ENCODE peak calls at places on chromosomes 3 and 15, in four cellular contexts. One of them, this sample, is unnamed.

GRCh38 chr3:43996379-43997301 is 245.0 kb upstream of the TOPAZ1 start:
- DNase-seq in gastrocnemius medialis: no peak
- DNase-seq in mammary epithelial cell: peak
- DNase-seq in foreskin fibroblast: peak
- DNase-seq in this sample: no peak

GRCh38 chr3:148500791-148501360 is 196.8 kb upstream of the AGTR1 start:
- DNase-seq in foreskin fibroblast: no peak
- DNase-seq in mammary epithelial cell: no peak
- DNase-seq in gastrocnemius medialis: no peak
- DNase-seq in this sample: no peak

GRCh38 chr3:193845144-193845543 is 252.1 kb downstream of the OPA1 start:
- DNase-seq in gastrocnemius medialis: no peak
- DNase-seq in foreskin fibroblast: no peak
- DNase-seq in mammary epithelial cell: no peak
- DNase-seq in this sample: no peak

GRCh38 chr3:72661115-72661457 is 187.2 kb downstream of the SHQ1 start:
- DNase-seq in mammary epithelial cell: peak
- DNase-seq in foreskin fibroblast: peak
- DNase-seq in gastrocnemius medialis: peak
- DNase-seq in this sample: peak

GRCh38 chr3:94256888-94257813 is 194.3 kb downstream of the NSUN3 start:
- DNase-seq in foreskin fibroblast: no peak
- DNase-seq in mammary epithelial cell: no peak
- DNase-seq in gastrocnemius medialis: no peak
- DNase-seq in this sample: no peak

GRCh38 chr15:90603893-90604292 is 74.2 kb downstream of the CRTC3 start:
- DNase-seq in foreskin fibroblast: peak
- DNase-seq in gastrocnemius medialis: no peak
- DNase-seq in mammary epithelial cell: no peak
- DNase-seq in this sample: no peak

GRCh38 chr3:124032881-124033359 is 41.0 kb upstream of the ROPN1 start:
- DNase-seq in mammary epithelial cell: peak
- DNase-seq in foreskin fibroblast: peak
- DNase-seq in gastrocnemius medialis: peak
- DNase-seq in this sample: peak

GRCh38 chr3:46710229-46710628 is 7.4 kb downstream of the PRSS50 start:
- DNase-seq in gastrocnemius medialis: peak
- DNase-seq in foreskin fibroblast: no peak
- DNase-seq in mammary epithelial cell: no peak
- DNase-seq in this sample: no peak

GRCh38 chr3:121658716-121659435 is 1.8 kb downstream of the HCLS1 start:
- DNase-seq in foreskin fibroblast: no peak
- DNase-seq in gastrocnemius medialis: no peak
- DNase-seq in mammary epithelial cell: no peak
- DNase-seq in this sample: no peak

GRCh38 chr3:25664066-25664809 is 469 bp downstream of the TOP2B start:
- DNase-seq in mammary epithelial cell: peak
- DNase-seq in foreskin fibroblast: peak
- DNase-seq in gastrocnemius medialis: peak
- DNase-seq in this sample: no peak

GRCh38 chr3:86788371-86788770 is 202.6 kb downstream of the VGLL3 start:
- DNase-seq in gastrocnemius medialis: no peak
- DNase-seq in mammary epithelial cell: no peak
- DNase-seq in foreskin fibroblast: no peak
- DNase-seq in this sample: no peak

GRCh38 chr15:57440799-57441198 is 64.5 kb downstream of the CGNL1 start:
- DNase-seq in mammary epithelial cell: peak
- DNase-seq in foreskin fibroblast: no peak
- DNase-seq in gastrocnemius medialis: no peak
- DNase-seq in this sample: peak

GRCh38 chr3:34793066-34793465 is 846.3 kb upstream of the ARPP21 start:
- DNase-seq in gastrocnemius medialis: no peak
- DNase-seq in mammary epithelial cell: no peak
- DNase-seq in foreskin fibroblast: no peak
- DNase-seq in this sample: no peak

GRCh38 chr3:56838441-56838840 is 36.7 kb upstream of the ARHGEF3 start:
- DNase-seq in foreskin fibroblast: no peak
- DNase-seq in mammary epithelial cell: no peak
- DNase-seq in gastrocnemius medialis: no peak
- DNase-seq in this sample: no peak

GRCh38 chr3:155076888-155077287 is 3.2 kb upstream of the MME start:
- DNase-seq in mammary epithelial cell: no peak
- DNase-seq in gastrocnemius medialis: no peak
- DNase-seq in foreskin fibroblast: peak
- DNase-seq in this sample: no peak

GRCh38 chr3:102068327-102068726 is 219.0 kb downstream of the NFKBIZ start:
- DNase-seq in foreskin fibroblast: no peak
- DNase-seq in mammary epithelial cell: peak
- DNase-seq in gastrocnemius medialis: no peak
- DNase-seq in this sample: no peak

GRCh38 chr3:170419301-170420087 is 826 bp downstream of the CLDN11 start:
- DNase-seq in gastrocnemius medialis: no peak
- DNase-seq in foreskin fibroblast: no peak
- DNase-seq in mammary epithelial cell: no peak
- DNase-seq in this sample: no peak

GRCh38 chr3:54986294-54986693 is 58.4 kb upstream of the LRTM1 start:
- DNase-seq in gastrocnemius medialis: no peak
- DNase-seq in mammary epithelial cell: peak
- DNase-seq in foreskin fibroblast: no peak
- DNase-seq in this sample: no peak

GRCh38 chr15:69820819-69821218 is 276.9 kb downstream of the TLE3 start:
- DNase-seq in gastrocnemius medialis: no peak
- DNase-seq in mammary epithelial cell: no peak
- DNase-seq in foreskin fibroblast: no peak
- DNase-seq in this sample: no peak

DNA sequence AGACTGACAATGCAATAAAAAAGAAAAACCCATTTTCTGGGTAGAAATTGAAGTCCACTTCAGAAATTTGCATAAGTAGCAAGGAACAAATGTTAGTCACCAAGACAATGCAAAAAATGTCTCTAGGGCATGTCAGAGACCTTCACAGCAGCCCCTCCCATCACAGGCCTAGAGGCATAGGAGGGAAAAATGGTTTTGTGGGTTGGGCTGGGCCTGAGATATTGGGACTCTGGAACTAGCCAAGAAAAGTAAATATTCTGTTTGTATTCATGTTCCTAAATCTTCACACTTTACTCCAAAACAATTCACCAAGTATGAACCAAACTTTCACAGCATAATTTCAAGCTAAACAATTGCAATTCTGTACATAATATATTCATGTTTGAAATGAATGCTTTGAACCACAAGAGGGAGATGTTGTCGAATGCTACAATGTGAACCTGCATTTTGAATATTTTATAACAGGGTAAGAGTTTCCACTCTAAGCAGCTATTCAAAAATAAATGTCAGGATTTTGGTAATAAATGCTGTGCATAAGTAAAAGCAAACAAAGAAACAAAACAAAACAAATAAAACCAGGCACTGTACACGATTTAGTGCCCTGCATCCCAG is 429.2 kb downstream of the OTOL1 start:
- DNase-seq in gastrocnemius medialis: no peak
- DNase-seq in foreskin fibroblast: no peak
- DNase-seq in mammary epithelial cell: no peak
- DNase-seq in this sample: no peak
- TF ChIP-seq CTCF in gastrocnemius medialis: no peak
- TF ChIP-seq CTCF in foreskin fibroblast: no peak
- TF ChIP-seq CTCF in mammary epithelial cell: no peak
- TF ChIP-seq CTCF in this sample: no peak

GRCh38 chr3:179067291-179067690 is 4.3 kb downstream of the ZMAT3 start:
- DNase-seq in mammary epithelial cell: no peak
- DNase-seq in gastrocnemius medialis: no peak
- DNase-seq in foreskin fibroblast: no peak
- DNase-seq in this sample: no peak

GRCh38 chr3:179067839-179068238 is 3.8 kb downstream of the ZMAT3 start:
- DNase-seq in foreskin fibroblast: no peak
- DNase-seq in mammary epithelial cell: no peak
- DNase-seq in gastrocnemius medialis: no peak
- DNase-seq in this sample: no peak

GRCh38 chr3:179071161-179071568 is 444 bp downstream of the ZMAT3 start:
- DNase-seq in foreskin fibroblast: no peak
- DNase-seq in gastrocnemius medialis: peak
- DNase-seq in mammary epithelial cell: peak
- DNase-seq in this sample: no peak

GRCh38 chr3:179069762-179070390 is 1.7 kb downstream of the ZMAT3 start:
- DNase-seq in mammary epithelial cell: peak
- DNase-seq in gastrocnemius medialis: no peak
- DNase-seq in foreskin fibroblast: no peak
- DNase-seq in this sample: no peak

GRCh38 chr3:179068779-179069530 is 2.7 kb downstream of the ZMAT3 start:
- DNase-seq in mammary epithelial cell: no peak
- DNase-seq in foreskin fibroblast: peak
- DNase-seq in gastrocnemius medialis: no peak
- DNase-seq in this sample: no peak
- H3K4me3 ChIP-seq in mammary epithelial cell: peak
- H3K4me3 ChIP-seq in foreskin fibroblast: peak
- H3K4me3 ChIP-seq in gastrocnemius medialis: no peak
- H3K4me3 ChIP-seq in this sample: peak

DNA sequence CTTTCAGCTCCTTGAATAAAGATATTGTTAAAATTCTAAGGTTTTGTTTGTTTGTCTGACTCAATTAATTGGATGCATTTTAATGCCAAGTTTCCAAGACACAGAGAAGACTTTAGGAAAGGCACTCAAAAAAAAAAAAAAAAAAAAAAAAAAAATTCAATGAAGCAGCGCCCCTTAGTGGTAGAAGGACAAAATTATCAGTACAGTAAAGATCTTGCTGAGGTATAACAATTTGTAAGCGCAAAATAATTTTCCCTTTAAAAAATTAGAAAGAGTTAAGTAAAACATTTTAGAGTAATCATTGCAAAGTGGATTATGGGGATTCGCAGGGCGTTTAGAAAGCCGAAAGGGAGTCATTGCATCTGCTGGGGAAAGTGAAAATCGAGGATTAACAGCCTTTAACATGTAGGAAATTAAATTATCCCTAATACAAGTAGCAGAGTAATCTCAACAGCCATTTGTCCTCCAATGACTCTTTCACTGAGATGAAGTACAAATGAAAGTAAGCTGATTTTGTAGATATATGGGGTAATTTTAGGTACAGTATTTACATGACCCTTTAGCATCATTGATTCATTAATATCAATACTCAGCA is 5.8 kb upstream of the DIS3L start:
- DNase-seq in mammary epithelial cell: peak
- DNase-seq in foreskin fibroblast: no peak
- DNase-seq in gastrocnemius medialis: no peak
- DNase-seq in this sample: no peak
- TF ChIP-seq CTCF in mammary epithelial cell: peak
- TF ChIP-seq CTCF in foreskin fibroblast: peak
- TF ChIP-seq CTCF in gastrocnemius medialis: peak
- TF ChIP-seq CTCF in this sample: peak

DNA sequence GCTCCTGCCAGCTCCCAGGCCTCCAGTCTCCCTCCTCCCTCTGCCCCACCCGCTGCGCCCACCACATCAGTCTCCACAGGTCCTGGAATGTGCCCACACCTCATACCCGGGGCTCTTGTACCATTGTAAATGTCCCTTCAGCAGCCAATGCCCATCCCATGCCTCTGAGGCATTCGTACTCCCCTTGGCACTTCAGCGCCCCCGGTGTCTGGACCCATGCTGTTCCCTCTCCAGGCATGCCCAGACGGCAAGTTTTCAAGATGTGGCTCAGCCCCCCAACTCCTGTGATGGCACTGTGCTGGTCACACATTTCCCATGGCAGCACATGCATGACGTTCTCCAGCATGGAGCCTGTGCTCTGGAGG is 13.3 kb downstream of the PLXND1 start:
- DNase-seq in gastrocnemius medialis: no peak
- DNase-seq in foreskin fibroblast: no peak
- DNase-seq in mammary epithelial cell: no peak
- DNase-seq in this sample: no peak
- H3K4me3 ChIP-seq in gastrocnemius medialis: peak
- H3K4me3 ChIP-seq in foreskin fibroblast: no peak
- H3K4me3 ChIP-seq in mammary epithelial cell: no peak
- H3K4me3 ChIP-seq in this sample: no peak

GRCh38 chr3:146594843-146595482 is 10.2 kb downstream of the PLSCR5 start:
- DNase-seq in gastrocnemius medialis: no peak
- DNase-seq in foreskin fibroblast: no peak
- DNase-seq in mammary epithelial cell: no peak
- DNase-seq in this sample: no peak
- TF ChIP-seq CTCF in gastrocnemius medialis: no peak
- TF ChIP-seq CTCF in foreskin fibroblast: peak
- TF ChIP-seq CTCF in mammary epithelial cell: peak
- TF ChIP-seq CTCF in this sample: peak

GRCh38 chr3:7309707-7310106 is 448.8 kb downstream of the GRM7 start:
- DNase-seq in gastrocnemius medialis: peak
- DNase-seq in foreskin fibroblast: no peak
- DNase-seq in mammary epithelial cell: peak
- DNase-seq in this sample: no peak
- H3K4me3 ChIP-seq in gastrocnemius medialis: no peak
- H3K4me3 ChIP-seq in foreskin fibroblast: no peak
- H3K4me3 ChIP-seq in mammary epithelial cell: no peak
- H3K4me3 ChIP-seq in this sample: no peak

GRCh38 chr3:141231923-141232861 is 567 bp downstream of the PXYLP1 start:
- DNase-seq in foreskin fibroblast: no peak
- DNase-seq in mammary epithelial cell: peak
- DNase-seq in gastrocnemius medialis: no peak
- DNase-seq in this sample: no peak
- TF ChIP-seq CTCF in foreskin fibroblast: no peak
- TF ChIP-seq CTCF in mammary epithelial cell: no peak
- TF ChIP-seq CTCF in gastrocnemius medialis: no peak
- TF ChIP-seq CTCF in this sample: no peak

GRCh38 chr3:31341130-31341529 is 191.6 kb upstream of the STT3B start:
- DNase-seq in mammary epithelial cell: no peak
- DNase-seq in foreskin fibroblast: no peak
- DNase-seq in gastrocnemius medialis: no peak
- DNase-seq in this sample: no peak

GRCh38 chr3:31345581-31345980 is 187.1 kb upstream of the STT3B start:
- DNase-seq in gastrocnemius medialis: no peak
- DNase-seq in foreskin fibroblast: no peak
- DNase-seq in mammary epithelial cell: no peak
- DNase-seq in this sample: no peak

GRCh38 chr3:31346542-31346979 is 186.2 kb upstream of the STT3B start:
- DNase-seq in mammary epithelial cell: no peak
- DNase-seq in gastrocnemius medialis: no peak
- DNase-seq in foreskin fibroblast: no peak
- DNase-seq in this sample: no peak

DNA sequence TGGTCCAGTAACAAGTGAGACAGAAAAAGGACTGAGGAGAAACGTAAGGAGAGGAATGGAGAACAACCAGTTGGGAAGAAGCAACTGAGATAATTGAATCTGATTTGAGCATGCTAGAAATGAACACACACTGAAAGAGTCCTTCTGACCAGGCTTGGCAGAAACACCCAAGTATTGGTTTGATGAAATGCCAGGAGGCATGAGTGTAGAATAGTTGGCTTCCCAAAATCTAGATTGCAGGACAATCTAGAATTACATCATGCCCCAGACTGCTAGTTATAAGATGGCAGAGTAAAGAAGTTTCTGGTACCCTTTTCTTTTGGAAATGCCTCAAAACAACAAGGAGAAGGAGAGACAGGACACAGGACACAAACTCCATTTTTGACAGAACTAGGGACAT is 189.7 kb upstream of the STT3B start:
- DNase-seq in mammary epithelial cell: no peak
- DNase-seq in foreskin fibroblast: no peak
- DNase-seq in gastrocnemius medialis: no peak
- DNase-seq in this sample: no peak
- H3K4me3 ChIP-seq in mammary epithelial cell: no peak
- H3K4me3 ChIP-seq in foreskin fibroblast: no peak
- H3K4me3 ChIP-seq in gastrocnemius medialis: no peak
- H3K4me3 ChIP-seq in this sample: no peak